ENCODE peak calls at places on chromosomes 13 and 19, in six cellular contexts. X is AG09309; S is stimulated activated CD4-positive, alpha-beta T cell treated with anti-CD3 and anti-CD28 coated beads, Interleukin-15, amount 100 ng/mL, for 1 hour; R is renal cortical epithelial cell; K is lower lobe of right lung; A is activated CD4-positive, CD25-positive, alpha-beta regulatory T cell treated with anti-CD3 and anti-CD28 coated beads, Interleukin-2, amount 50 U/mL, for 16 hours. O is an unnamed sample.
A peak's percentile ranks its signal among the peaks of the same experiment; 100 is the strongest.

GRCh38 chr13:23865065-23865464 is 24.1 kb downstream of the MIPEP start:
- DNase-seq in R (no peak), S (no peak), A (no peak), K (no peak), X (no peak), O (no peak)

GRCh38 chr13:30340367-30341184 is 33.2 kb upstream of the KATNAL1 start:
- DNase-seq in A (no peak), K (no peak), X (peak; percentile 95), R (peak; percentile 58), S (no peak), O (no peak)

GRCh38 chr13:85590231-85590931 is 208.8 kb downstream of the SLITRK6 start:
- DNase-seq in R (no peak), S (no peak), K (no peak), X (no peak), A (no peak), O (no peak)

GRCh38 chr13:44726214-44726613 is 150.1 kb upstream of the TSC22D1 start:
- DNase-seq in K (no peak), S (no peak), X (peak; percentile 96), A (no peak), R (no peak), O (no peak)

GRCh38 chr19:19274716-19275115 is 1.6 kb upstream of the TM6SF2 start:
- DNase-seq in A (no peak), K (no peak), R (no peak), X (no peak), S (no peak), O (no peak)

GRCh38 chr13:80171096-80171495 is 169.8 kb downstream of the SPRY2 start:
- DNase-seq in X (no peak), S (no peak), A (no peak), K (no peak), R (peak; percentile 95), O (no peak)

GRCh38 chr13:100659578-100659977 is 15.0 kb downstream of the TMTC4 start:
- DNase-seq in R (no peak), S (no peak), A (no peak), X (no peak), K (no peak), O (no peak)

GRCh38 chr13:77429320-77430142 is 102.6 kb upstream of the MYCBP2 start:
- DNase-seq in A (peak; percentile 1), X (peak; percentile 23), R (no peak), K (no peak), S (peak; percentile 4), O (no peak)

GRCh38 chr19:20612711-20613316 is 47.2 kb upstream of the ZNF737 start:
- DNase-seq in X (no peak), K (no peak), A (no peak), R (no peak), S (no peak), O (no peak)

GRCh38 chr13:96994030-96994848 is at the start of gene OXGR1:
- DNase-seq in X (no peak), A (no peak), K (peak; percentile 46), S (no peak), R (peak; percentile 29), O (no peak)

GRCh38 chr13:57932071-57932470 is 300.5 kb downstream of the PCDH17 start:
- DNase-seq in R (no peak), X (no peak), S (no peak), K (no peak), A (no peak), O (no peak)

GRCh38 chr19:4014541-4015491 is 7.3 kb downstream of the PIAS4 start:
- DNase-seq in A (no peak), R (no peak), X (no peak), S (peak; percentile 28), K (no peak), O (no peak)

GRCh38 chr13:77176350-77176749 is 149.4 kb upstream of the FBXL3 start:
- DNase-seq in K (no peak), X (no peak), S (no peak), R (no peak), A (no peak), O (no peak)

GRCh38 chr13:97342136-97342535 is 91.8 kb upstream of the RAP2A start:
- DNase-seq in A (no peak), R (peak; percentile 35), X (no peak), K (no peak), S (no peak), O (no peak)

GRCh38 chr13:24618219-24618955 is 61.8 kb upstream of the ATP12A start:
- DNase-seq in S (peak; percentile 8), X (no peak), A (peak; percentile 32), R (no peak), K (no peak), O (peak; percentile 34)

GRCh38 chr13:40706439-40706838 is 40.0 kb upstream of the FOXO1 start:
- DNase-seq in X (no peak), A (no peak), R (no peak), K (no peak), S (no peak), O (no peak)

GRCh38 chr13:59413121-59413520 is 750.6 kb downstream of the DIAPH3 start:
- DNase-seq in X (no peak), S (no peak), R (peak; percentile 30), K (no peak), A (no peak), O (no peak)

GRCh38 chr19:16369664-16370576 is 45.3 kb downstream of the KLF2 start:
- DNase-seq in A (peak; percentile 37), S (no peak), K (peak; percentile 36), R (no peak), X (no peak), O (peak; percentile 89)

GRCh38 chr13:90436697-90437096 is 910.8 kb upstream of the MIR17HG start:
- DNase-seq in K (no peak), S (no peak), X (no peak), A (no peak), R (no peak), O (no peak)

GRCh38 chr13:112779856-112780604 is 90.2 kb downstream of the ATP11A start:
- DNase-seq in R (peak; percentile 50), X (no peak), K (peak; percentile 38), S (no peak), A (no peak), O (no peak)

O was measured in T-helper 22 cell.